ENCODE peak calls at places on chromosomes 16 and 17, in five cellular contexts. D is CD8-positive, alpha-beta memory T cell; Y is hepatocyte; L is HFFc6; F is cardiac muscle cell. B is an unnamed sample.

GRCh38 chr16:3088450-3088849 is 10.6 kb downstream of the ZSCAN10 start:
- DNase-seq in L (no peak), D (no peak), F (no peak), Y (no peak), B (no peak)

GRCh38 chr17:49437696-49438438 is 23.2 kb upstream of the PHB1 start:
- DNase-seq in F (no peak), D (no peak), L (no peak), Y (no peak), B (no peak)

GRCh38 chr17:32794533-32795246 is 82.2 kb downstream of the MYO1D start:
- DNase-seq in Y (peak; percentile 74), F (no peak), D (no peak), L (no peak), B (no peak)

GRCh38 chr17:9987779-9988585 is 82.9 kb upstream of the RCVRN start:
- DNase-seq in D (peak; percentile 15), F (peak; percentile 58), L (peak; percentile 21), Y (peak; percentile 60), B (no peak)

GRCh38 chr16:10386517-10387377 is 886 bp downstream of the ATF7IP2 start:
- DNase-seq in D (no peak), Y (peak; percentile 26), F (peak; percentile 25), L (no peak), B (no peak)

GRCh38 chr16:30615358-30616076 is 5.3 kb upstream of the ZNF689 start:
- DNase-seq in D (peak; percentile 61), Y (peak; percentile 45), L (no peak), F (peak; percentile 41), B (peak; percentile 65)

GRCh38 chr16:74449470-74449869 is 28.2 kb upstream of the CLEC18B start:
- DNase-seq in F (no peak), L (peak; percentile 85), D (no peak), Y (peak; percentile 44), B (no peak)

GRCh38 chr16:3472878-3473595 is 22.3 kb downstream of the C16orf90 start:
- DNase-seq in Y (no peak), D (no peak), F (no peak), L (peak; percentile 39), B (no peak)

GRCh38 chr17:82858376-82859126 is 18.7 kb upstream of the ZNF750 start:
- DNase-seq in Y (peak; percentile 58), D (peak; percentile 33), F (no peak), L (no peak), B (peak; percentile 42)

GRCh38 chr17:74466111-74466784 is at the start of gene CD300A:
- DNase-seq in D (no peak), Y (no peak), F (no peak), L (no peak), B (no peak)

GRCh38 chr17:6712058-6712853 is 913 bp downstream of the SLC13A5 start:
- DNase-seq in F (peak; percentile 60), D (no peak), L (no peak), Y (peak; percentile 44), B (no peak)

GRCh38 chr17:42759982-42760651 is 910 bp upstream of the RAMP2 start:
- DNase-seq in F (no peak), Y (no peak), L (no peak), D (no peak), B (no peak)

GRCh38 chr16:77359065-77359502 is 75.8 kb downstream of the ADAMTS18 start:
- DNase-seq in D (no peak), L (no peak), Y (peak; percentile 54), F (peak; percentile 16), B (no peak)

GRCh38 chr16:12435730-12436129 is 368.0 kb downstream of the CPPED1 start:
- DNase-seq in D (no peak), Y (no peak), F (no peak), L (no peak), B (no peak)

GRCh38 chr17:36611345-36612072 is 10.1 kb downstream of the MRM1 start:
- DNase-seq in F (peak; percentile 85), D (no peak), L (peak; percentile 78), Y (peak; percentile 48), B (no peak)

GRCh38 chr17:31820691-31821435 is 38.2 kb downstream of the COPRS start:
- DNase-seq in L (no peak), D (no peak), F (no peak), Y (no peak), B (no peak)

GRCh38 chr16:1194665-1195392 is 30.2 kb downstream of the TPSG1 start:
- DNase-seq in L (no peak), Y (no peak), F (no peak), D (no peak), B (no peak)

GRCh38 chr16:10906914-10907756 is 30.1 kb downstream of the CIITA start:
- DNase-seq in L (no peak), F (no peak), Y (no peak), D (no peak), B (no peak)

GRCh38 chr17:8150194-8151119 is 1.7 kb downstream of the PER1 start:
- DNase-seq in F (no peak), Y (peak; percentile 33), L (no peak), D (no peak), B (no peak)

GRCh38 chr16:58218786-58219185 is 20.9 kb upstream of the CSNK2A2 start:
- DNase-seq in L (no peak), Y (no peak), F (no peak), D (no peak), B (no peak)

GRCh38 chr16:56369202-56369601 is 56.1 kb downstream of the AMFR start:
- DNase-seq in F (no peak), Y (no peak), D (no peak), L (no peak), B (no peak)

GRCh38 chr17:40027614-40028012 is 12.4 kb downstream of the CSF3 start:
- DNase-seq in D (no peak), L (no peak), F (no peak), Y (no peak), B (no peak)

GRCh38 chr17:6041261-6041660 is 28.9 kb upstream of the WSCD1 start:
- DNase-seq in D (no peak), Y (no peak), L (no peak), F (no peak), B (no peak)

GRCh38 chr17:64063766-64064224 is 43.4 kb upstream of the ICAM2 start:
- DNase-seq in D (peak; percentile 56), Y (peak; percentile 80), F (peak; percentile 68), L (no peak), B (peak; percentile 36)

GRCh38 chr17:7563115-7563869 is 1.6 kb downstream of the SENP3 start:
- DNase-seq in F (no peak), L (no peak), Y (no peak), D (no peak), B (no peak)

GRCh38 chr16:64144612-64145011 is 977.3 kb downstream of the CDH11 start:
- DNase-seq in D (no peak), Y (peak; percentile 10), L (peak; percentile 16), F (no peak), B (no peak)

B was measured in CD4-positive, alpha-beta T cell.